ENCODE peak calls at places on chromosomes 16 and 17, in eight cellular contexts. F is left ventricle myocardium inferior, Y is A673, V is IMR-90, R is RWPE1, A is AG04450, Z is left lung, C is ascending aorta. H is an unnamed sample.

GRCh38 chr16:24853830-24854229 is 8.1 kb downstream of the SLC5A11 start:
- DNase-seq in F (peak), Y (peak), V (peak), R (no peak), A (no peak), Z (no peak), C (no peak), H (peak)

GRCh38 chr17:7208754-7209460 is 10.7 kb downstream of the DLG4 start:
- DNase-seq in F (peak), Y (no peak), V (no peak), R (no peak), A (no peak), Z (no peak), C (no peak), H (no peak)

GRCh38 chr16:84574191-84574590 is 43.7 kb downstream of the COTL1 start:
- DNase-seq in F (no peak), Y (no peak), V (no peak), R (no peak), A (no peak), Z (no peak), C (no peak), H (peak)

GRCh38 chr17:33598795-33599194 is 305.7 kb upstream of the ASIC2 start:
- DNase-seq in F (no peak), Y (no peak), V (no peak), R (no peak), A (no peak), Z (no peak), C (no peak), H (no peak)

GRCh38 chr16:88616320-88616719 is 22.1 kb upstream of the IL17C start:
- DNase-seq in F (no peak), Y (no peak), V (no peak), R (no peak), A (no peak), Z (peak), C (no peak), H (no peak)

GRCh38 chr17:17118399-17118798 is 76.1 kb downstream of the MPRIP start:
- DNase-seq in F (no peak), Y (no peak), V (no peak), R (no peak), A (no peak), Z (no peak), C (no peak), H (no peak)

GRCh38 chr17:33099252-33099651 is 107.6 kb downstream of the SPACA3 start:
- DNase-seq in F (no peak), Y (no peak), V (no peak), R (no peak), A (no peak), Z (no peak), C (no peak), H (no peak)

GRCh38 chr16:81650982-81651562 is 128.0 kb upstream of the PLCG2 start:
- DNase-seq in F (peak), Y (peak), V (no peak), R (no peak), A (no peak), Z (peak), C (no peak), H (no peak)

GRCh38 chr16:71409038-71409775 is 32.6 kb downstream of the TLE7 start:
- DNase-seq in F (no peak), Y (no peak), V (no peak), R (no peak), A (no peak), Z (no peak), C (no peak), H (no peak)

GRCh38 chr16:49832177-49832576 is 23.7 kb downstream of the ZNF423 start:
- DNase-seq in F (peak), Y (no peak), V (no peak), R (no peak), A (no peak), Z (no peak), C (peak), H (no peak)

GRCh38 chr16:49830873-49831272 is 25.0 kb downstream of the ZNF423 start:
- DNase-seq in F (no peak), Y (no peak), V (no peak), R (no peak), A (no peak), Z (no peak), C (no peak), H (no peak)

GRCh38 chr16:49834496-49835009 is 21.4 kb downstream of the ZNF423 start:
- DNase-seq in F (peak), Y (peak), V (no peak), R (no peak), A (no peak), Z (no peak), C (peak), H (peak)

GRCh38 chr16:49833796-49834195 is 22.1 kb downstream of the ZNF423 start:
- DNase-seq in F (peak), Y (no peak), V (no peak), R (no peak), A (no peak), Z (no peak), C (peak), H (peak)

DNA sequence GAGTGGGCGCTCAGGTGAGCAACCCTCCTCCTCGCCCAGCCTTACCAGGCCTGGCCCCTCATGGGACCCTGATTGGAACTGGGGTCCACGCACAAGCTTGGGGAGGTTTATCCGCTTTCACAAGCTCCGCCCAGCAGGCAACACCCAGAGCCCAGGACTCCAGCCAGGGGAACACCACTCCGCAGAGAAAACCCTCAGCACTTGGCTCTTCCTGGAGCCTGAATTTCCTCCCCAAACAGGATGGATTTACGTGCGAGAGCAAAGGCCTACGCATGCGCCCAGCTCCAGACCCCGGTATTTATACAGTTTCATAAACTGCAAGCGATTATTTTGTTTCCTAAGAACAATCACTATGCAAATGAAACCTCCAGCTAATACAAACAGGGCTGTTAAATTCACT is 22.9 kb downstream of the ZNF423 start:
- DNase-seq in F (peak), Y (no peak), V (no peak), R (no peak), A (no peak), Z (no peak), C (peak), H (no peak)
- H3K27ac ChIP-seq in F (peak), Y (peak), V (no peak), R (no peak), A (no peak), Z (peak), C (peak), H (no peak)

GRCh38 chr16:79970091-79970490 is 369.6 kb upstream of the MAF start:
- DNase-seq in F (no peak), Y (no peak), V (no peak), R (no peak), A (no peak), Z (no peak), C (no peak), H (no peak)
- H3K27ac ChIP-seq in F (peak), Y (no peak), V (no peak), R (no peak), A (no peak), Z (no peak), C (no peak), H (no peak)

GRCh38 chr17:82101301-82101715 is 3.3 kb upstream of the FASN start:
- DNase-seq in F (no peak), Y (no peak), V (no peak), R (no peak), A (no peak), Z (no peak), C (no peak), H (no peak)
- H3K27ac ChIP-seq in F (peak), Y (peak), V (no peak), R (peak), A (no peak), Z (no peak), C (no peak), H (peak)

GRCh38 chr17:40699359-40699758 is 4.2 kb downstream of the KRT24 start:
- DNase-seq in F (no peak), Y (no peak), V (no peak), R (no peak), A (no peak), Z (no peak), C (no peak), H (no peak)

GRCh38 chr17:40694584-40694983 is 9.0 kb downstream of the KRT24 start:
- DNase-seq in F (no peak), Y (no peak), V (no peak), R (no peak), A (no peak), Z (no peak), C (no peak), H (no peak)

GRCh38 chr17:40695874-40696472 is 7.6 kb downstream of the KRT24 start:
- DNase-seq in F (no peak), Y (no peak), V (no peak), R (no peak), A (no peak), Z (no peak), C (no peak), H (no peak)

GRCh38 chr17:40699880-40700279 is 3.7 kb downstream of the KRT24 start:
- DNase-seq in F (no peak), Y (no peak), V (no peak), R (no peak), A (no peak), Z (no peak), C (no peak), H (no peak)

GRCh38 chr17:40696651-40697072 is 6.9 kb downstream of the KRT24 start:
- DNase-seq in F (no peak), Y (peak), V (no peak), R (no peak), A (no peak), Z (no peak), C (no peak), H (no peak)
- H3K27ac ChIP-seq in F (no peak), Y (no peak), V (no peak), R (no peak), A (no peak), Z (no peak), C (no peak), H (no peak)

H was measured in substantia nigra.